ENCODE peak calls at places on chromosomes 1 and 21, in seven cellular contexts. O is posterior cingulate gyrus; T is activated T-helper 1 cell treated with anti-CD3 and anti-CD28 coated beads, Interleukin-12 subunit alpha, Interleukin-12 subunit beta, Interleukin-2, Interleukin-4 antibody, amounts not matched to agents 30 ng/mL and 10 ng/mL and 1 ng/mL, durations not matched to agents 14 hours and 24 hours and 36 hours; E is stomach; R is GM12891; H is NCI-H1105 treated with DMSO at 0.1 percent for 48 hours; N is activated CD4-positive, alpha-beta T cell treated with anti-CD3 and anti-CD28 coated beads for 24 hours. Z is an unnamed sample.

GRCh38 chr1:43437031-43437973 is 16.4 kb downstream of the HYI start:
- DNase-seq in O (peak), T (no peak), E (peak), R (no peak), H (no peak), N (no peak), Z (no peak)

GRCh38 chr1:201025571-201026002 is 2.1 kb upstream of the KIF21B start:
- DNase-seq in O (peak), T (no peak), E (no peak), R (no peak), H (no peak), N (no peak), Z (no peak)

GRCh38 chr1:237799762-237800474 is 90.8 kb downstream of the ZP4 start:
- DNase-seq in O (peak), T (no peak), E (peak), R (peak), H (peak), N (no peak), Z (peak)

GRCh38 chr1:230825061-230825803 is 43.1 kb downstream of the C1orf198 start:
- DNase-seq in O (no peak), T (no peak), E (peak), R (no peak), H (no peak), N (no peak), Z (peak)

GRCh38 chr1:91716339-91716738 is 169.6 kb downstream of the TGFBR3 start:
- DNase-seq in O (no peak), T (no peak), E (no peak), R (no peak), H (no peak), N (no peak), Z (no peak)

GRCh38 chr1:182786223-182787001 is 3.2 kb upstream of the NPL start:
- DNase-seq in O (peak), T (peak), E (peak), R (no peak), H (peak), N (peak), Z (peak)

GRCh38 chr1:26602378-26602959 is 72.9 kb downstream of the RPS6KA1 start:
- DNase-seq in O (no peak), T (peak), E (no peak), R (no peak), H (peak), N (peak), Z (peak)

GRCh38 chr1:54597455-54598030 is 25.8 kb downstream of the FAM151A start:
- DNase-seq in O (no peak), T (no peak), E (no peak), R (no peak), H (no peak), N (no peak), Z (no peak)

GRCh38 chr21:15638856-15639549 is 90.8 kb upstream of the USP25 start:
- DNase-seq in O (peak), T (no peak), E (peak), R (no peak), H (no peak), N (no peak), Z (peak)

GRCh38 chr1:241848680-241849344 is 808 bp downstream of the EXO1 start:
- DNase-seq in O (no peak), T (no peak), E (no peak), R (no peak), H (peak), N (no peak), Z (no peak)

GRCh38 chr21:44889625-44890337 is 16.3 kb upstream of the PTTG1IP start:
- DNase-seq in O (peak), T (no peak), E (no peak), R (no peak), H (no peak), N (no peak), Z (no peak)

Z was measured in bronchial epithelial cell.